ENCODE peak calls at places on chromosomes 11 and 22, in six cellular contexts. C, D, K, M, L and V are unnamed samples.

GRCh38 chr11:2825886-2826678 is 59.5 kb downstream of the CDKN1C start:
- DNase-seq in K (no peak), M (no peak), D (peak), C (no peak), L (peak), V (peak)

GRCh38 chr11:74683279-74683871 is 47.9 kb downstream of the CHRDL2 start:
- DNase-seq in D (no peak), C (no peak), K (no peak), M (no peak), L (no peak), V (no peak)

GRCh38 chr22:50114221-50114981 is 24.6 kb downstream of the MOV10L1 start:
- DNase-seq in K (no peak), M (no peak), D (peak), L (peak), C (no peak), V (no peak)

GRCh38 chr22:28094831-28095230 is 175.8 kb upstream of the PITPNB start:
- DNase-seq in K (no peak), L (no peak), C (no peak), D (no peak), M (no peak), V (no peak)

GRCh38 chr22:23897320-23897719 is 3.1 kb downstream of the MIF start:
- DNase-seq in C (no peak), M (no peak), K (no peak), D (no peak), L (no peak), V (no peak)

GRCh38 chr11:9138133-9138453 is 46.7 kb upstream of the SCUBE2 start:
- DNase-seq in L (no peak), D (no peak), M (no peak), K (no peak), C (no peak), V (no peak)

GRCh38 chr11:11577246-11577855 is 44.5 kb downstream of the GALNT18 start:
- DNase-seq in M (no peak), D (peak), C (no peak), L (peak), K (no peak), V (no peak)

GRCh38 chr22:19824197-19825015 is 30.3 kb downstream of the GNB1L start:
- DNase-seq in C (no peak), L (no peak), K (no peak), M (no peak), D (no peak), V (no peak)

GRCh38 chr11:118287006-118287405 is 17.5 kb upstream of the CD3E start:
- DNase-seq in C (no peak), D (peak), M (no peak), L (peak), K (no peak), V (no peak)

GRCh38 chr11:36399745-36400144 is 103.7 kb downstream of the PRR5L start:
- DNase-seq in L (no peak), D (no peak), K (no peak), M (no peak), C (no peak), V (no peak)

GRCh38 chr11:95322546-95322945 is 91.5 kb upstream of the SESN3 start:
- DNase-seq in M (no peak), L (no peak), C (no peak), D (peak), K (no peak), V (no peak)

GRCh38 chr22:44181033-44181911 is 547 bp downstream of the PARVG start:
- DNase-seq in K (peak), M (peak), C (peak), L (no peak), D (no peak), V (no peak)